ENCODE peak calls at places on chromosome 1, in nine cellular contexts. Z is caudate nucleus; C is fibroblast of lung; E is Daoy; O is iPS-NIHi11; U is NCI-H1092; R is NAMALWA; H is foreskin fibroblast; N is stimulated activated CD8-positive, alpha-beta memory T cell treated with anti-CD3 and anti-CD28 coated beads, Interleukin-7, amount 100 ng/mL, for 24 hours. S is an unnamed sample.

GRCh38 chr1:8633741-8634493 is 183.5 kb downstream of the RERE start:
- DNase-seq in Z (no peak), C (no peak), E (no peak), O (no peak), U (no peak), R (peak; percentile 41), H (no peak), N (no peak), S (no peak)

GRCh38 chr1:223341111-223341510 is 22.9 kb downstream of the SUSD4 start:
- DNase-seq in Z (no peak), C (peak; percentile 82), E (peak; percentile 81), O (no peak), U (peak; percentile 56), R (peak; percentile 14), H (peak; percentile 4), N (no peak), S (no peak)

GRCh38 chr1:151920147-151920546 is 10.8 kb upstream of the THEM4 start:
- DNase-seq in Z (no peak), C (no peak), E (no peak), O (no peak), U (no peak), R (peak; percentile 66), H (no peak), N (no peak), S (no peak)

GRCh38 chr1:32448773-32449456 is 16.0 kb upstream of the ZBTB8B start:
- DNase-seq in Z (no peak), C (peak; percentile 14), E (peak; percentile 53), O (no peak), U (peak; percentile 13), R (peak; percentile 47), H (peak; percentile 19), N (no peak), S (no peak)

GRCh38 chr1:109895720-109896504 is 14.7 kb upstream of the CSF1 start:
- DNase-seq in Z (no peak), C (peak; percentile 58), E (peak; percentile 72), O (no peak), U (no peak), R (no peak), H (peak; percentile 66), N (no peak), S (no peak)

GRCh38 chr1:198212675-198213074 is 55.9 kb downstream of the NEK7 start:
- DNase-seq in Z (no peak), C (peak; percentile 91), E (peak; percentile 44), O (no peak), U (no peak), R (no peak), H (peak; percentile 92), N (no peak), S (no peak)

GRCh38 chr1:234515821-234516241 is 36.9 kb upstream of the TARBP1 start:
- DNase-seq in Z (no peak), C (peak; percentile 89), E (peak; percentile 52), O (no peak), U (no peak), R (no peak), H (peak; percentile 81), N (no peak), S (no peak)

GRCh38 chr1:92870591-92870990 is 38.8 kb downstream of the RPL5 start:
- DNase-seq in Z (no peak), C (no peak), E (no peak), O (no peak), U (no peak), R (no peak), H (no peak), N (no peak), S (no peak)

GRCh38 chr1:110209715-110210603 is at the start of gene KCNC4:
- DNase-seq in Z (peak; percentile 53), C (peak; percentile 77), E (peak; percentile 97), O (peak; percentile 92), U (peak; percentile 68), R (peak; percentile 89), H (peak; percentile 91), N (peak; percentile 69), S (peak; percentile 25)

GRCh38 chr1:119220980-119221379 is 80.5 kb upstream of the WARS2 start:
- DNase-seq in Z (no peak), C (peak; percentile 63), E (no peak), O (no peak), U (no peak), R (no peak), H (peak; percentile 70), N (no peak), S (no peak)

GRCh38 chr1:34460193-34460592 is 283.5 kb downstream of the C1orf94 start:
- DNase-seq in Z (no peak), C (no peak), E (peak; percentile 38), O (peak; percentile 75), U (peak; percentile 11), R (peak; percentile 68), H (no peak), N (peak; percentile 19), S (no peak)

GRCh38 chr1:207892764-207893163 is 18.2 kb downstream of the CD34 start:
- DNase-seq in Z (no peak), C (no peak), E (no peak), O (no peak), U (no peak), R (no peak), H (no peak), N (no peak), S (no peak)

GRCh38 chr1:221439734-221440436 is 302.0 kb downstream of the DUSP10 start:
- DNase-seq in Z (no peak), C (peak; percentile 98), E (peak; percentile 93), O (no peak), U (no peak), R (no peak), H (peak; percentile 91), N (no peak), S (no peak)

GRCh38 chr1:204751883-204752687 is 66.5 kb upstream of the LRRN2 start:
- DNase-seq in Z (no peak), C (no peak), E (peak; percentile 47), O (peak; percentile 42), U (no peak), R (no peak), H (no peak), N (no peak), S (no peak)

GRCh38 chr1:158053276-158053675 is 59.8 kb downstream of the KIRREL1 start:
- DNase-seq in Z (no peak), C (peak; percentile 34), E (no peak), O (no peak), U (no peak), R (no peak), H (peak; percentile 64), N (no peak), S (no peak)

GRCh38 chr1:151540982-151541377 is 871 bp downstream of the TUFT1 start:
- DNase-seq in Z (no peak), C (no peak), E (peak; percentile 46), O (peak; percentile 58), U (no peak), R (no peak), H (no peak), N (no peak), S (no peak)

GRCh38 chr1:198627436-198628063 is 11.3 kb upstream of the PTPRC start:
- DNase-seq in Z (no peak), C (no peak), E (no peak), O (no peak), U (no peak), R (no peak), H (no peak), N (no peak), S (no peak)

GRCh38 chr1:37294514-37294913 is 179.9 kb upstream of the ZC3H12A start:
- DNase-seq in Z (no peak), C (no peak), E (no peak), O (no peak), U (no peak), R (no peak), H (no peak), N (no peak), S (no peak)

GRCh38 chr1:237591353-237591752 is 299.4 kb downstream of the ZP4 start:
- DNase-seq in Z (no peak), C (no peak), E (no peak), O (no peak), U (no peak), R (no peak), H (no peak), N (no peak), S (no peak)

GRCh38 chr1:91349524-91349923 is 55.1 kb downstream of the HFM1 start:
- DNase-seq in Z (no peak), C (no peak), E (no peak), O (no peak), U (no peak), R (no peak), H (peak; percentile 2), N (no peak), S (no peak)

GRCh38 chr1:14820320-14821085 is 222.0 kb downstream of the KAZN start:
- DNase-seq in Z (no peak), C (no peak), E (no peak), O (no peak), U (no peak), R (no peak), H (no peak), N (no peak), S (no peak)

GRCh38 chr1:113783254-113784103 is 24.2 kb upstream of the PHTF1 start:
- DNase-seq in Z (no peak), C (peak; percentile 62), E (peak; percentile 17), O (peak; percentile 26), U (no peak), R (peak; percentile 52), H (peak; percentile 8), N (no peak), S (no peak)

GRCh38 chr1:169745015-169745861 is 11.4 kb upstream of the SELE start:
- DNase-seq in Z (no peak), C (peak; percentile 92), E (peak; percentile 72), O (no peak), U (no peak), R (no peak), H (peak; percentile 12), N (no peak), S (no peak)

GRCh38 chr1:202411421-202411820 is 62.9 kb downstream of the PPP1R12B start:
- DNase-seq in Z (no peak), C (peak; percentile 23), E (no peak), O (no peak), U (no peak), R (no peak), H (no peak), N (no peak), S (no peak)

GRCh38 chr1:43421976-43422750 is 31.6 kb downstream of the HYI start:
- DNase-seq in Z (no peak), C (no peak), E (no peak), O (peak; percentile 42), U (no peak), R (no peak), H (no peak), N (no peak), S (no peak)

GRCh38 chr1:168512864-168513595 is 30.8 kb downstream of the XCL2 start:
- DNase-seq in Z (no peak), C (no peak), E (no peak), O (no peak), U (no peak), R (no peak), H (no peak), N (no peak), S (no peak)

GRCh38 chr1:27538793-27539192 is 48.8 kb upstream of the WASF2 start:
- DNase-seq in Z (no peak), C (peak; percentile 84), E (peak; percentile 81), O (no peak), U (no peak), R (no peak), H (peak; percentile 90), N (no peak), S (no peak)

GRCh38 chr1:222921951-222922350 is 107.1 kb downstream of the DISP1 start:
- DNase-seq in Z (no peak), C (no peak), E (no peak), O (no peak), U (no peak), R (no peak), H (no peak), N (no peak), S (no peak)

GRCh38 chr1:9294910-9295636 is 2.4 kb downstream of the SPSB1 start:
- DNase-seq in Z (peak; percentile 28), C (peak; percentile 77), E (peak; percentile 67), O (no peak), U (no peak), R (peak; percentile 61), H (peak; percentile 74), N (no peak), S (no peak)

GRCh38 chr1:110502402-110502801 is 16.6 kb downstream of the KCNA10 start:
- DNase-seq in Z (no peak), C (no peak), E (no peak), O (no peak), U (no peak), R (peak; percentile 40), H (no peak), N (no peak), S (no peak)

GRCh38 chr1:89277725-89278124 is 5.1 kb upstream of the GBP5 start:
- DNase-seq in Z (no peak), C (no peak), E (no peak), O (no peak), U (no peak), R (no peak), H (no peak), N (no peak), S (no peak)